ENCODE peak calls at places on chromosomes 7 and 10, in seven cellular contexts. One of them, this sample, is unnamed.

GRCh38 chr7:112110175-112110574 is 96.0 kb downstream of the DOCK4 start:
- DNase-seq in small intestine: no peak
- DNase-seq in breast epithelium: no peak
- DNase-seq in CD4-positive, CD25-positive, alpha-beta regulatory T cell: no peak
- DNase-seq in uterus: no peak
- DNase-seq in left ventricle myocardium inferior: no peak
- DNase-seq in A549: no peak
- DNase-seq in this sample: no peak

GRCh38 chr10:68899186-68899745 is 1.8 kb upstream of the DDX50 start:
- DNase-seq in uterus: no peak
- DNase-seq in left ventricle myocardium inferior: no peak
- DNase-seq in A549: no peak
- DNase-seq in breast epithelium: no peak
- DNase-seq in small intestine: no peak
- DNase-seq in CD4-positive, CD25-positive, alpha-beta regulatory T cell: no peak
- DNase-seq in this sample: no peak

GRCh38 chr10:132458595-132459251 is 61.7 kb downstream of the PWWP2B start:
- DNase-seq in CD4-positive, CD25-positive, alpha-beta regulatory T cell: peak
- DNase-seq in breast epithelium: no peak
- DNase-seq in left ventricle myocardium inferior: no peak
- DNase-seq in small intestine: peak
- DNase-seq in uterus: peak
- DNase-seq in A549: peak
- DNase-seq in this sample: peak

GRCh38 chr7:113200281-113200680 is 81.9 kb upstream of the SMIM30 start:
- DNase-seq in uterus: no peak
- DNase-seq in CD4-positive, CD25-positive, alpha-beta regulatory T cell: no peak
- DNase-seq in left ventricle myocardium inferior: no peak
- DNase-seq in A549: no peak
- DNase-seq in breast epithelium: no peak
- DNase-seq in small intestine: no peak
- DNase-seq in this sample: peak

GRCh38 chr7:135536160-135536559 is 21.6 kb upstream of the NUP205 start:
- DNase-seq in CD4-positive, CD25-positive, alpha-beta regulatory T cell: no peak
- DNase-seq in left ventricle myocardium inferior: no peak
- DNase-seq in breast epithelium: no peak
- DNase-seq in small intestine: peak
- DNase-seq in uterus: no peak
- DNase-seq in A549: no peak
- DNase-seq in this sample: peak

GRCh38 chr7:43071604-43072003 is 40.8 kb upstream of the HECW1 start:
- DNase-seq in uterus: no peak
- DNase-seq in A549: no peak
- DNase-seq in left ventricle myocardium inferior: no peak
- DNase-seq in small intestine: no peak
- DNase-seq in breast epithelium: no peak
- DNase-seq in CD4-positive, CD25-positive, alpha-beta regulatory T cell: no peak
- DNase-seq in this sample: peak

GRCh38 chr10:1368772-1369171 is 312.6 kb downstream of the WDR37 start:
- DNase-seq in breast epithelium: peak
- DNase-seq in uterus: no peak
- DNase-seq in small intestine: peak
- DNase-seq in A549: peak
- DNase-seq in left ventricle myocardium inferior: no peak
- DNase-seq in CD4-positive, CD25-positive, alpha-beta regulatory T cell: no peak
- DNase-seq in this sample: no peak

GRCh38 chr10:85679696-85680095 is 686.9 kb downstream of the GRID1 start:
- DNase-seq in left ventricle myocardium inferior: no peak
- DNase-seq in CD4-positive, CD25-positive, alpha-beta regulatory T cell: no peak
- DNase-seq in small intestine: no peak
- DNase-seq in uterus: no peak
- DNase-seq in A549: no peak
- DNase-seq in breast epithelium: no peak
- DNase-seq in this sample: no peak

GRCh38 chr10:103545771-103546281 is 52.3 kb downstream of the NEURL1 start:
- DNase-seq in left ventricle myocardium inferior: no peak
- DNase-seq in CD4-positive, CD25-positive, alpha-beta regulatory T cell: no peak
- DNase-seq in uterus: no peak
- DNase-seq in small intestine: peak
- DNase-seq in breast epithelium: no peak
- DNase-seq in A549: no peak
- DNase-seq in this sample: no peak

GRCh38 chr10:49612513-49613159 is 1.2 kb upstream of the CHAT start:
- DNase-seq in small intestine: no peak
- DNase-seq in uterus: no peak
- DNase-seq in CD4-positive, CD25-positive, alpha-beta regulatory T cell: no peak
- DNase-seq in left ventricle myocardium inferior: no peak
- DNase-seq in breast epithelium: no peak
- DNase-seq in A549: no peak
- DNase-seq in this sample: peak

DNA sequence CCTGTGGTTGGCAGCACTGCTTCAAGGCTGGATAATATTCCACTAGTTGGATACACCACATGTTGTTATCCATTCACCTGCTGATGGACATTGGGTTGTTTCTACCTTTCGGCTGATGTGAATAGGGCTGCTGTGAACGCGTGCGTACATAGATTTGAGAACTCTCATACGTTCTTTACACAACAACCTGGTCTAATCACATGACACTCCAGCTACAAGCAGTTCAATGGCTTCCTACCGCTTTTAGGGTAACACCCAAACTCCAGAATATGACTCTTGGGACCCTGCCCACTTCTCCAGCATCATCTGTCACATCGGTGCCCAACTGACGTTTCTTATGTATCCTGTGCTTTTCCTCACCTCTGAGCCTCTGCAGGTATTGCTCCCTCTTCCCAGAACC is 114.6 kb downstream of the ABLIM1 start:
- DNase-seq in A549: no peak
- DNase-seq in small intestine: no peak
- DNase-seq in uterus: no peak
- DNase-seq in breast epithelium: no peak
- DNase-seq in left ventricle myocardium inferior: no peak
- DNase-seq in CD4-positive, CD25-positive, alpha-beta regulatory T cell: no peak
- DNase-seq in this sample: no peak
- H3K27ac ChIP-seq in A549: no peak
- H3K27ac ChIP-seq in small intestine: peak
- H3K27ac ChIP-seq in uterus: no peak
- H3K27ac ChIP-seq in breast epithelium: no peak
- H3K27ac ChIP-seq in left ventricle myocardium inferior: peak
- H3K27ac ChIP-seq in CD4-positive, CD25-positive, alpha-beta regulatory T cell: peak
- H3K27ac ChIP-seq in this sample: no peak

GRCh38 chr10:99233680-99234018 is 2.0 kb downstream of the HPSE2 start:
- DNase-seq in A549: no peak
- DNase-seq in breast epithelium: no peak
- DNase-seq in uterus: no peak
- DNase-seq in small intestine: no peak
- DNase-seq in left ventricle myocardium inferior: no peak
- DNase-seq in CD4-positive, CD25-positive, alpha-beta regulatory T cell: no peak
- DNase-seq in this sample: peak
- H3K4me3 ChIP-seq in A549: peak
- H3K4me3 ChIP-seq in breast epithelium: peak
- H3K4me3 ChIP-seq in uterus: peak
- H3K4me3 ChIP-seq in small intestine: peak
- H3K4me3 ChIP-seq in left ventricle myocardium inferior: peak
- H3K4me3 ChIP-seq in CD4-positive, CD25-positive, alpha-beta regulatory T cell: no peak
- H3K4me3 ChIP-seq in this sample: peak

GRCh38 chr7:128442346-128442745 is 13.3 kb upstream of the HILPDA start:
- DNase-seq in uterus: no peak
- DNase-seq in A549: no peak
- DNase-seq in small intestine: peak
- DNase-seq in left ventricle myocardium inferior: no peak
- DNase-seq in breast epithelium: no peak
- DNase-seq in CD4-positive, CD25-positive, alpha-beta regulatory T cell: no peak
- DNase-seq in this sample: no peak
- H3K27ac ChIP-seq in uterus: no peak
- H3K27ac ChIP-seq in A549: peak
- H3K27ac ChIP-seq in small intestine: no peak
- H3K27ac ChIP-seq in left ventricle myocardium inferior: no peak
- H3K27ac ChIP-seq in breast epithelium: no peak
- H3K27ac ChIP-seq in CD4-positive, CD25-positive, alpha-beta regulatory T cell: no peak
- H3K27ac ChIP-seq in this sample: no peak

GRCh38 chr7:50389961-50390360 is 60.2 kb downstream of the FIGNL1 start:
- DNase-seq in CD4-positive, CD25-positive, alpha-beta regulatory T cell: no peak
- DNase-seq in left ventricle myocardium inferior: no peak
- DNase-seq in uterus: no peak
- DNase-seq in small intestine: no peak
- DNase-seq in A549: no peak
- DNase-seq in breast epithelium: no peak
- DNase-seq in this sample: no peak

GRCh38 chr7:50391386-50391785 is 58.8 kb downstream of the FIGNL1 start:
- DNase-seq in small intestine: no peak
- DNase-seq in left ventricle myocardium inferior: no peak
- DNase-seq in CD4-positive, CD25-positive, alpha-beta regulatory T cell: no peak
- DNase-seq in A549: no peak
- DNase-seq in breast epithelium: no peak
- DNase-seq in uterus: no peak
- DNase-seq in this sample: no peak

GRCh38 chr7:50393547-50394252 is 56.5 kb downstream of the FIGNL1 start:
- DNase-seq in A549: no peak
- DNase-seq in left ventricle myocardium inferior: no peak
- DNase-seq in small intestine: no peak
- DNase-seq in uterus: no peak
- DNase-seq in CD4-positive, CD25-positive, alpha-beta regulatory T cell: peak
- DNase-seq in breast epithelium: no peak
- DNase-seq in this sample: no peak

GRCh38 chr7:50394315-50394714 is 55.8 kb downstream of the FIGNL1 start:
- DNase-seq in CD4-positive, CD25-positive, alpha-beta regulatory T cell: no peak
- DNase-seq in A549: no peak
- DNase-seq in left ventricle myocardium inferior: no peak
- DNase-seq in breast epithelium: no peak
- DNase-seq in small intestine: no peak
- DNase-seq in uterus: no peak
- DNase-seq in this sample: no peak

GRCh38 chr7:50393076-50393475 is 57.1 kb downstream of the FIGNL1 start:
- DNase-seq in left ventricle myocardium inferior: no peak
- DNase-seq in small intestine: no peak
- DNase-seq in uterus: no peak
- DNase-seq in breast epithelium: no peak
- DNase-seq in A549: no peak
- DNase-seq in CD4-positive, CD25-positive, alpha-beta regulatory T cell: no peak
- DNase-seq in this sample: no peak
- H3K4me3 ChIP-seq in left ventricle myocardium inferior: no peak
- H3K4me3 ChIP-seq in small intestine: no peak
- H3K4me3 ChIP-seq in uterus: no peak
- H3K4me3 ChIP-seq in breast epithelium: no peak
- H3K4me3 ChIP-seq in A549: no peak
- H3K4me3 ChIP-seq in CD4-positive, CD25-positive, alpha-beta regulatory T cell: peak
- H3K4me3 ChIP-seq in this sample: no peak

DNA sequence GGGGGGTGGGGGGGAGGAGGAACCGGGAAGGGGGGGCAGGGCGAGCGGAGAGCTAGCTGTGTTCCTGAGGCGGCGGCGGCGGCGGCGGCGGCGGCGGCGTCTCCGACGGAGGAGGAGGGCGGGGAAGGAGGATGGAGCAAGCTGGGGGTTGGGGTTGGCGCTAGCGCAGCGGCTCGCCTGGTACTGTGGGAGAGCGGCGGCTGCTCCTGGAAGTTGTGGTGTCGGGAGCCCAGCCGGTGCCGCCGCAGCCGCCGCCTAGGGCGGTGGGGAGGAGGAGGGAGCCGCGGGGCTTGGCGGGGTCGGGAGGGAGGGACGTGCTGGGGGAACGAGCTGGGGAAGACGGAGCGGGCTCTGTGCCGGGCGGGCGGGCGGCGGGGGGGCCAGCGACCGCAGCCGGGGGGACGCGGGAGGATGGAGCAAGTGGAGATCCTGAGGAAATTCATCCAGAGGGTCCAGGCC is at the start of gene PTPN12:
- DNase-seq in breast epithelium: no peak
- DNase-seq in uterus: peak
- DNase-seq in small intestine: no peak
- DNase-seq in A549: no peak
- DNase-seq in CD4-positive, CD25-positive, alpha-beta regulatory T cell: no peak
- DNase-seq in left ventricle myocardium inferior: no peak
- DNase-seq in this sample: no peak
- H3K27ac ChIP-seq in breast epithelium: peak
- H3K27ac ChIP-seq in uterus: peak
- H3K27ac ChIP-seq in small intestine: peak
- H3K27ac ChIP-seq in A549: peak
- H3K27ac ChIP-seq in CD4-positive, CD25-positive, alpha-beta regulatory T cell: peak
- H3K27ac ChIP-seq in left ventricle myocardium inferior: peak
- H3K27ac ChIP-seq in this sample: peak

GRCh38 chr10:16529853-16530252 is 8.2 kb upstream of the C1QL3 start:
- DNase-seq in breast epithelium: no peak
- DNase-seq in left ventricle myocardium inferior: no peak
- DNase-seq in CD4-positive, CD25-positive, alpha-beta regulatory T cell: no peak
- DNase-seq in A549: no peak
- DNase-seq in small intestine: no peak
- DNase-seq in uterus: no peak
- DNase-seq in this sample: no peak

GRCh38 chr10:16521311-16522016 is at the start of gene C1QL3:
- DNase-seq in left ventricle myocardium inferior: no peak
- DNase-seq in breast epithelium: no peak
- DNase-seq in small intestine: peak
- DNase-seq in CD4-positive, CD25-positive, alpha-beta regulatory T cell: peak
- DNase-seq in A549: no peak
- DNase-seq in uterus: no peak
- DNase-seq in this sample: peak

GRCh38 chr10:16527452-16527851 is 5.8 kb upstream of the C1QL3 start:
- DNase-seq in A549: no peak
- DNase-seq in small intestine: no peak
- DNase-seq in breast epithelium: no peak
- DNase-seq in uterus: no peak
- DNase-seq in left ventricle myocardium inferior: no peak
- DNase-seq in CD4-positive, CD25-positive, alpha-beta regulatory T cell: no peak
- DNase-seq in this sample: no peak
- H3K4me3 ChIP-seq in A549: no peak
- H3K4me3 ChIP-seq in small intestine: no peak
- H3K4me3 ChIP-seq in breast epithelium: no peak
- H3K4me3 ChIP-seq in uterus: no peak
- H3K4me3 ChIP-seq in left ventricle myocardium inferior: no peak
- H3K4me3 ChIP-seq in CD4-positive, CD25-positive, alpha-beta regulatory T cell: no peak
- H3K4me3 ChIP-seq in this sample: no peak

GRCh38 chr10:7546365-7546967 is 120.3 kb downstream of the ITIH5 start:
- DNase-seq in A549: no peak
- DNase-seq in breast epithelium: no peak
- DNase-seq in uterus: no peak
- DNase-seq in CD4-positive, CD25-positive, alpha-beta regulatory T cell: no peak
- DNase-seq in small intestine: no peak
- DNase-seq in left ventricle myocardium inferior: no peak
- DNase-seq in this sample: no peak
- H3K27ac ChIP-seq in A549: no peak
- H3K27ac ChIP-seq in breast epithelium: no peak
- H3K27ac ChIP-seq in uterus: no peak
- H3K27ac ChIP-seq in CD4-positive, CD25-positive, alpha-beta regulatory T cell: no peak
- H3K27ac ChIP-seq in small intestine: no peak
- H3K27ac ChIP-seq in left ventricle myocardium inferior: peak
- H3K27ac ChIP-seq in this sample: no peak

GRCh38 chr10:77388571-77388970 is 249.0 kb downstream of the KCNMA1 start:
- DNase-seq in breast epithelium: no peak
- DNase-seq in uterus: no peak
- DNase-seq in A549: no peak
- DNase-seq in small intestine: no peak
- DNase-seq in CD4-positive, CD25-positive, alpha-beta regulatory T cell: no peak
- DNase-seq in left ventricle myocardium inferior: no peak
- DNase-seq in this sample: no peak
- H3K4me3 ChIP-seq in breast epithelium: no peak
- H3K4me3 ChIP-seq in uterus: no peak
- H3K4me3 ChIP-seq in A549: no peak
- H3K4me3 ChIP-seq in small intestine: no peak
- H3K4me3 ChIP-seq in CD4-positive, CD25-positive, alpha-beta regulatory T cell: no peak
- H3K4me3 ChIP-seq in left ventricle myocardium inferior: no peak
- H3K4me3 ChIP-seq in this sample: no peak